ENCODE peak calls at places on chromosomes 7 and 10, in eight cellular contexts. One of them, this sample, is unnamed.

GRCh38 chr10:81874878-81875679 is at the start of gene NRG3:
- DNase-seq in BE2C: peak; percentile 41
- DNase-seq in epithelial cell of esophagus: no peak
- DNase-seq in neural progenitor cell: peak; percentile 80
- DNase-seq in heart right ventricle: no peak
- DNase-seq in astrocyte of the spinal cord: no peak
- DNase-seq in heart left ventricle: no peak
- DNase-seq in HepG2: no peak
- DNase-seq in this sample: no peak

GRCh38 chr7:151173386-151174245 is 6.1 kb upstream of the GBX1 start:
- DNase-seq in BE2C: no peak
- DNase-seq in epithelial cell of esophagus: no peak
- DNase-seq in neural progenitor cell: no peak
- DNase-seq in heart right ventricle: no peak
- DNase-seq in astrocyte of the spinal cord: no peak
- DNase-seq in heart left ventricle: no peak
- DNase-seq in HepG2: no peak
- DNase-seq in this sample: no peak

GRCh38 chr10:121683803-121684202 is 85.6 kb upstream of the FGFR2 start:
- DNase-seq in BE2C: peak; percentile 42
- DNase-seq in epithelial cell of esophagus: no peak
- DNase-seq in neural progenitor cell: peak; percentile 85
- DNase-seq in heart right ventricle: no peak
- DNase-seq in astrocyte of the spinal cord: no peak
- DNase-seq in heart left ventricle: no peak
- DNase-seq in HepG2: no peak
- DNase-seq in this sample: no peak

GRCh38 chr7:45001826-45002225 is 1.8 kb downstream of the CCM2 start:
- DNase-seq in BE2C: no peak
- DNase-seq in epithelial cell of esophagus: peak; percentile 89
- DNase-seq in neural progenitor cell: no peak
- DNase-seq in heart right ventricle: no peak
- DNase-seq in astrocyte of the spinal cord: no peak
- DNase-seq in heart left ventricle: no peak
- DNase-seq in HepG2: no peak
- DNase-seq in this sample: no peak

GRCh38 chr7:5143935-5144903 is 45.8 kb upstream of the WIPI2 start:
- DNase-seq in BE2C: peak; percentile 15
- DNase-seq in epithelial cell of esophagus: no peak
- DNase-seq in neural progenitor cell: no peak
- DNase-seq in heart right ventricle: no peak
- DNase-seq in astrocyte of the spinal cord: no peak
- DNase-seq in heart left ventricle: peak; percentile 6
- DNase-seq in HepG2: no peak
- DNase-seq in this sample: no peak

GRCh38 chr10:63267414-63268138 is 134.4 kb downstream of the NRBF2 start:
- DNase-seq in BE2C: peak; percentile 16
- DNase-seq in epithelial cell of esophagus: peak; percentile 83
- DNase-seq in neural progenitor cell: peak; percentile 43
- DNase-seq in heart right ventricle: peak; percentile 26
- DNase-seq in astrocyte of the spinal cord: peak; percentile 89
- DNase-seq in heart left ventricle: no peak
- DNase-seq in HepG2: peak; percentile 71
- DNase-seq in this sample: peak; percentile 40

GRCh38 chr7:103988468-103989199 is 824 bp downstream of the RELN start:
- DNase-seq in BE2C: peak; percentile 55
- DNase-seq in epithelial cell of esophagus: peak; percentile 3
- DNase-seq in neural progenitor cell: peak; percentile 24
- DNase-seq in heart right ventricle: no peak
- DNase-seq in astrocyte of the spinal cord: peak; percentile 19
- DNase-seq in heart left ventricle: no peak
- DNase-seq in HepG2: peak; percentile 8
- DNase-seq in this sample: no peak

GRCh38 chr10:68562666-68563522 is 2.8 kb downstream of the TET1 start:
- DNase-seq in BE2C: peak; percentile 33
- DNase-seq in epithelial cell of esophagus: peak; percentile 25
- DNase-seq in neural progenitor cell: peak; percentile 67
- DNase-seq in heart right ventricle: no peak
- DNase-seq in astrocyte of the spinal cord: peak; percentile 60
- DNase-seq in heart left ventricle: no peak
- DNase-seq in HepG2: no peak
- DNase-seq in this sample: no peak

GRCh38 chr7:51067757-51068156 is 248.9 kb downstream of the COBL start:
- DNase-seq in BE2C: peak; percentile 44
- DNase-seq in epithelial cell of esophagus: peak; percentile 73
- DNase-seq in neural progenitor cell: peak; percentile 83
- DNase-seq in heart right ventricle: peak; percentile 76
- DNase-seq in astrocyte of the spinal cord: peak; percentile 84
- DNase-seq in heart left ventricle: peak; percentile 56
- DNase-seq in HepG2: peak; percentile 53
- DNase-seq in this sample: peak; percentile 44

GRCh38 chr7:85090138-85090537 is 96.7 kb downstream of the SEMA3D start:
- DNase-seq in BE2C: peak; percentile 44
- DNase-seq in epithelial cell of esophagus: no peak
- DNase-seq in neural progenitor cell: no peak
- DNase-seq in heart right ventricle: peak; percentile 19
- DNase-seq in astrocyte of the spinal cord: no peak
- DNase-seq in heart left ventricle: peak; percentile 18
- DNase-seq in HepG2: no peak
- DNase-seq in this sample: no peak

GRCh38 chr10:5469353-5470061 is 29.9 kb downstream of the CALML5 start:
- DNase-seq in BE2C: no peak
- DNase-seq in epithelial cell of esophagus: no peak
- DNase-seq in neural progenitor cell: no peak
- DNase-seq in heart right ventricle: no peak
- DNase-seq in astrocyte of the spinal cord: no peak
- DNase-seq in heart left ventricle: no peak
- DNase-seq in HepG2: no peak
- DNase-seq in this sample: no peak

GRCh38 chr10:77794256-77795142 is 132.1 kb downstream of the DLG5 start:
- DNase-seq in BE2C: no peak
- DNase-seq in epithelial cell of esophagus: no peak
- DNase-seq in neural progenitor cell: no peak
- DNase-seq in heart right ventricle: no peak
- DNase-seq in astrocyte of the spinal cord: no peak
- DNase-seq in heart left ventricle: no peak
- DNase-seq in HepG2: no peak
- DNase-seq in this sample: no peak

GRCh38 chr7:38630720-38631673 is at the start of gene AMPH:
- DNase-seq in BE2C: peak; percentile 12
- DNase-seq in epithelial cell of esophagus: peak; percentile 19
- DNase-seq in neural progenitor cell: peak; percentile 92
- DNase-seq in heart right ventricle: peak; percentile 48
- DNase-seq in astrocyte of the spinal cord: peak; percentile 39
- DNase-seq in heart left ventricle: peak; percentile 65
- DNase-seq in HepG2: no peak
- DNase-seq in this sample: no peak

GRCh38 chr10:93390691-93391090 is 91.4 kb downstream of the MYOF start:
- DNase-seq in BE2C: no peak
- DNase-seq in epithelial cell of esophagus: no peak
- DNase-seq in neural progenitor cell: no peak
- DNase-seq in heart right ventricle: no peak
- DNase-seq in astrocyte of the spinal cord: no peak
- DNase-seq in heart left ventricle: no peak
- DNase-seq in HepG2: no peak
- DNase-seq in this sample: no peak

GRCh38 chr10:33154590-33154989 is 179.9 kb downstream of the NRP1 start:
- DNase-seq in BE2C: no peak
- DNase-seq in epithelial cell of esophagus: no peak
- DNase-seq in neural progenitor cell: no peak
- DNase-seq in heart right ventricle: no peak
- DNase-seq in astrocyte of the spinal cord: no peak
- DNase-seq in heart left ventricle: no peak
- DNase-seq in HepG2: no peak
- DNase-seq in this sample: no peak

GRCh38 chr7:115128163-115128562 is 206.3 kb downstream of the MDFIC start:
- DNase-seq in BE2C: no peak
- DNase-seq in epithelial cell of esophagus: peak; percentile 3
- DNase-seq in neural progenitor cell: no peak
- DNase-seq in heart right ventricle: no peak
- DNase-seq in astrocyte of the spinal cord: no peak
- DNase-seq in heart left ventricle: no peak
- DNase-seq in HepG2: no peak
- DNase-seq in this sample: no peak

GRCh38 chr10:52359466-52359865 is 45.4 kb downstream of the DKK1 start:
- DNase-seq in BE2C: no peak
- DNase-seq in epithelial cell of esophagus: no peak
- DNase-seq in neural progenitor cell: no peak
- DNase-seq in heart right ventricle: no peak
- DNase-seq in astrocyte of the spinal cord: peak; percentile 33
- DNase-seq in heart left ventricle: no peak
- DNase-seq in HepG2: no peak
- DNase-seq in this sample: no peak

GRCh38 chr10:86192686-86193085 is 173.9 kb downstream of the GRID1 start:
- DNase-seq in BE2C: no peak
- DNase-seq in epithelial cell of esophagus: no peak
- DNase-seq in neural progenitor cell: no peak
- DNase-seq in heart right ventricle: no peak
- DNase-seq in astrocyte of the spinal cord: no peak
- DNase-seq in heart left ventricle: no peak
- DNase-seq in HepG2: no peak
- DNase-seq in this sample: no peak

GRCh38 chr7:519974-520458 is 370 bp upstream of the PDGFA start:
- DNase-seq in BE2C: no peak
- DNase-seq in epithelial cell of esophagus: peak; percentile 63
- DNase-seq in neural progenitor cell: peak; percentile 86
- DNase-seq in heart right ventricle: peak; percentile 57
- DNase-seq in astrocyte of the spinal cord: peak; percentile 60
- DNase-seq in heart left ventricle: peak; percentile 64
- DNase-seq in HepG2: no peak
- DNase-seq in this sample: no peak

GRCh38 chr7:522071-522937 is 2.7 kb upstream of the PDGFA start:
- DNase-seq in BE2C: no peak
- DNase-seq in epithelial cell of esophagus: peak; percentile 66
- DNase-seq in neural progenitor cell: peak; percentile 68
- DNase-seq in heart right ventricle: peak; percentile 78
- DNase-seq in astrocyte of the spinal cord: peak; percentile 23
- DNase-seq in heart left ventricle: peak; percentile 79
- DNase-seq in HepG2: no peak
- DNase-seq in this sample: no peak

GRCh38 chr7:521221-522070 is 1.8 kb upstream of the PDGFA start:
- DNase-seq in BE2C: no peak
- DNase-seq in epithelial cell of esophagus: no peak
- DNase-seq in neural progenitor cell: peak; percentile 65
- DNase-seq in heart right ventricle: peak; percentile 82
- DNase-seq in astrocyte of the spinal cord: peak; percentile 52
- DNase-seq in heart left ventricle: peak; percentile 82
- DNase-seq in HepG2: no peak
- DNase-seq in this sample: no peak

GRCh38 chr7:519429-519973 is at the start of gene PDGFA:
- DNase-seq in BE2C: no peak
- DNase-seq in epithelial cell of esophagus: peak; percentile 68
- DNase-seq in neural progenitor cell: peak; percentile 79
- DNase-seq in heart right ventricle: no peak
- DNase-seq in astrocyte of the spinal cord: no peak
- DNase-seq in heart left ventricle: peak; percentile 47
- DNase-seq in HepG2: no peak
- DNase-seq in this sample: no peak

DNA sequence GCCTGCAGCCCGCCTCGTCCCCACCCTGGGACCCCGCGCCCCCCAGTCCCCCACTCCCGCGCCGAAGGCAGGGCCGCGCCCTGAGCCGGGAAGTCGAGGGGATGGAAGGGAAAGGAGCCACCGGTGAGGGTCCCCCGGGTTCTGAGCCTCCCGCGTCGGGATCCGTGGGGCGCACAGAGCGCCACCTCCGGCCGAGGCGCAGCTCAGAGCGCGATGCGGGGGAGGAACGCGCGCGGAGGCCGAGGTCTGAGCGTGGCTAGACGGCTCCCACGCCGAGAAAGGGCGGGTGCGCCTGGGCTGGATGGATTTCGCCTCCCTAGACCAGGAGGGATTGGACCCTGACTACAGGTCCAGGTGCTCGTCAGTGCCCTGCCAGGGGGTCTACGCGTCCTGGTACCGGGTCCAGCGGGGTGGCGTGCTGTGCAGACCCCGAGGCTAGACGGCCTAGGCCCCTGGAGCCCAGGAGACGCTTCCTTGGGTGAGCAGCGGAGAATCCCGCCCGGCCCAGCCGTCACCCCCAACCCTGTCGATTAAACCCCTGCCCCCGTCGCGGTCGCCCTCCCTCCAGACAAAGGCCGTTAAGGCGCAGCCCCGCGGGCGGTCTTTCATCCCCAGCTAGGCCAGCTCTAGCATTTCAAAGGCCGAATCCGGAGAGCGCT is 986 bp upstream of the PDGFA start:
- DNase-seq in BE2C: no peak
- DNase-seq in epithelial cell of esophagus: no peak
- DNase-seq in neural progenitor cell: peak; percentile 80
- DNase-seq in heart right ventricle: no peak
- DNase-seq in astrocyte of the spinal cord: no peak
- DNase-seq in heart left ventricle: no peak
- DNase-seq in HepG2: no peak
- DNase-seq in this sample: no peak
- TF ChIP-seq CTCF in BE2C: no peak
- TF ChIP-seq CTCF in epithelial cell of esophagus: peak; percentile 11
- TF ChIP-seq CTCF in neural progenitor cell: peak; percentile 33
- TF ChIP-seq CTCF in heart right ventricle: no peak
- TF ChIP-seq CTCF in astrocyte of the spinal cord: peak; percentile 10
- TF ChIP-seq CTCF in heart left ventricle: no peak
- TF ChIP-seq CTCF in HepG2: no peak
- TF ChIP-seq CTCF in this sample: peak; percentile 21

DNA sequence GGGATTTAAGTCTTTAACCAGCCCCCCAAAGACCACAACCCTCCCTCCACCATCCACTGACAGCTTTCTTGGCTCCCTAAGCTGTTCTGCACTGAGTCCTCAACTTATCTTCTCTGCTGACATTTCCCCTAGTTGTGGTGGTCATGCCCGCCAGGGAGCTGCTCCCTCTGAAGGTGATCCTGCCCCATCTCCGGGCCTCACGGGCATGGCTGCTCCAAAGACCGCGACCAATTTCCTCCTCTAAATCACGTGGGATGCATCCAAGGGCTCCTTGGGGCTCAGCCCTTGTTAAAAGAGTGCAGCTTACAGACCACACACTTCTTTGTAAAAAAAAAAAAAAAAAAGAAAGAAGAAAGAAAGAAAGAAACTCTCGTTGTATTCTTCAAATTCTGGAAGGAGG is 27.1 kb upstream of the KLF6 start:
- DNase-seq in BE2C: no peak
- DNase-seq in epithelial cell of esophagus: no peak
- DNase-seq in neural progenitor cell: no peak
- DNase-seq in heart right ventricle: peak; percentile 25
- DNase-seq in astrocyte of the spinal cord: no peak
- DNase-seq in heart left ventricle: no peak
- DNase-seq in HepG2: no peak
- DNase-seq in this sample: no peak
- TF ChIP-seq CTCF in BE2C: no peak
- TF ChIP-seq CTCF in epithelial cell of esophagus: no peak
- TF ChIP-seq CTCF in neural progenitor cell: no peak
- TF ChIP-seq CTCF in heart right ventricle: no peak
- TF ChIP-seq CTCF in astrocyte of the spinal cord: no peak
- TF ChIP-seq CTCF in heart left ventricle: no peak
- TF ChIP-seq CTCF in HepG2: no peak
- TF ChIP-seq CTCF in this sample: no peak

GRCh38 chr7:123624527-123625183 is 23.0 kb downstream of the ASB15 start:
- DNase-seq in BE2C: peak; percentile 82
- DNase-seq in epithelial cell of esophagus: peak; percentile 63
- DNase-seq in neural progenitor cell: peak; percentile 64
- DNase-seq in heart right ventricle: no peak
- DNase-seq in astrocyte of the spinal cord: no peak
- DNase-seq in heart left ventricle: no peak
- DNase-seq in HepG2: peak; percentile 47
- DNase-seq in this sample: no peak
- TF ChIP-seq CTCF in BE2C: peak; percentile 95
- TF ChIP-seq CTCF in epithelial cell of esophagus: peak; percentile 62
- TF ChIP-seq CTCF in neural progenitor cell: peak; percentile 61
- TF ChIP-seq CTCF in heart right ventricle: peak; percentile 16
- TF ChIP-seq CTCF in astrocyte of the spinal cord: peak; percentile 61
- TF ChIP-seq CTCF in heart left ventricle: peak; percentile 34
- TF ChIP-seq CTCF in HepG2: peak; percentile 81
- TF ChIP-seq CTCF in this sample: peak; percentile 38

GRCh38 chr7:3434611-3435010 is 133.6 kb downstream of the SDK1 start:
- DNase-seq in BE2C: no peak
- DNase-seq in epithelial cell of esophagus: no peak
- DNase-seq in neural progenitor cell: no peak
- DNase-seq in heart right ventricle: no peak
- DNase-seq in astrocyte of the spinal cord: no peak
- DNase-seq in heart left ventricle: no peak
- DNase-seq in HepG2: no peak
- DNase-seq in this sample: no peak
- TF ChIP-seq CTCF in BE2C: no peak
- TF ChIP-seq CTCF in epithelial cell of esophagus: no peak
- TF ChIP-seq CTCF in neural progenitor cell: no peak
- TF ChIP-seq CTCF in heart right ventricle: no peak
- TF ChIP-seq CTCF in astrocyte of the spinal cord: no peak
- TF ChIP-seq CTCF in heart left ventricle: no peak
- TF ChIP-seq CTCF in HepG2: no peak
- TF ChIP-seq CTCF in this sample: no peak